ENCODE peak calls at places on chromosomes 3 and 15, in seven cellular contexts. G is breast epithelium, S is HCT116, P is transverse colon, V is endothelial cell of umbilical vein, R is SK-N-SH, C is GM12878. W is an unnamed sample.

GRCh38 chr3:71902258-71903128 is 117.5 kb upstream of the PROK2 start:
- DNase-seq in S (no peak), R (no peak), V (no peak), G (no peak), C (no peak), P (no peak), W (no peak)

GRCh38 chr3:172467170-172467824 is 19.0 kb upstream of the GHSR start:
- DNase-seq in S (peak; percentile 42), V (peak; percentile 91), R (no peak), G (no peak), C (no peak), P (no peak), W (no peak)

GRCh38 chr15:99443056-99443756 is 122.6 kb upstream of the MEF2A start:
- DNase-seq in C (no peak), V (no peak), R (peak; percentile 11), G (no peak), P (no peak), S (no peak), W (no peak)

GRCh38 chr3:58874795-58875194 is 175.0 kb downstream of the CFAP20DC start:
- DNase-seq in V (no peak), R (no peak), P (no peak), S (peak; percentile 64), G (no peak), C (peak; percentile 59), W (no peak)

GRCh38 chr3:141486735-141487418 is at the start of gene RASA2:
- DNase-seq in C (no peak), P (peak; percentile 68), V (peak; percentile 59), G (peak; percentile 64), R (peak; percentile 96), S (peak; percentile 66), W (peak; percentile 73)

GRCh38 chr3:130963444-130963843 is 63.2 kb downstream of the ASTE1 start:
- DNase-seq in C (no peak), S (no peak), P (no peak), V (no peak), R (no peak), G (no peak), W (no peak)

GRCh38 chr3:134609821-134610454 is 40.9 kb downstream of the KY start:
- DNase-seq in P (no peak), S (no peak), R (no peak), C (no peak), G (no peak), V (no peak), W (no peak)

GRCh38 chr15:96052572-96053038 is 277.9 kb upstream of the NR2F2 start:
- DNase-seq in P (no peak), G (no peak), C (no peak), S (no peak), R (no peak), V (no peak), W (no peak)

GRCh38 chr3:100429187-100429586 is 27.8 kb downstream of the LNP1 start:
- DNase-seq in G (no peak), R (no peak), S (no peak), V (no peak), C (no peak), P (no peak), W (no peak)

GRCh38 chr3:83076041-83076440 is 1314.6 kb upstream of the GBE1 start:
- DNase-seq in V (no peak), S (no peak), G (no peak), C (no peak), P (no peak), R (no peak), W (no peak)

GRCh38 chr15:81781316-81781868 is 264.4 kb downstream of the MEX3B start:
- DNase-seq in S (no peak), C (no peak), V (no peak), G (no peak), P (no peak), R (no peak), W (no peak)

GRCh38 chr3:125587039-125587664 is 8.1 kb downstream of the OSBPL11 start:
- DNase-seq in V (no peak), P (no peak), R (no peak), S (no peak), C (no peak), G (no peak), W (no peak)

GRCh38 chr3:101255441-101255840 is 64.9 kb downstream of the IMPG2 start:
- DNase-seq in G (no peak), S (no peak), C (no peak), P (no peak), V (no peak), R (no peak), W (no peak)

GRCh38 chr3:41267975-41268640 is 68.8 kb downstream of the CTNNB1 start:
- DNase-seq in P (no peak), C (no peak), G (no peak), V (peak; percentile 61), S (peak; percentile 86), R (no peak), W (no peak)
- TF ChIP-seq POLR2AphosphoS5 in P (no peak), C (no peak), G (no peak), V (no peak), S (peak; percentile 27), R (no peak), W (no peak)

GRCh38 chr15:27868828-27869404 is 230.2 kb downstream of the OCA2 start:
- DNase-seq in R (no peak), S (no peak), C (no peak), G (no peak), V (no peak), P (no peak), W (no peak)
- TF ChIP-seq POLR2AphosphoS5 in R (no peak), S (no peak), C (no peak), G (no peak), V (no peak), P (no peak), W (no peak)

GRCh38 chr3:23113455-23114171 is 89.5 kb upstream of the UBE2E2 start:
- DNase-seq in G (no peak), V (no peak), P (no peak), S (no peak), R (no peak), C (no peak), W (no peak)
- TF ChIP-seq POLR2AphosphoS5 in G (no peak), V (no peak), P (no peak), S (no peak), R (no peak), C (no peak), W (no peak)

DNA sequence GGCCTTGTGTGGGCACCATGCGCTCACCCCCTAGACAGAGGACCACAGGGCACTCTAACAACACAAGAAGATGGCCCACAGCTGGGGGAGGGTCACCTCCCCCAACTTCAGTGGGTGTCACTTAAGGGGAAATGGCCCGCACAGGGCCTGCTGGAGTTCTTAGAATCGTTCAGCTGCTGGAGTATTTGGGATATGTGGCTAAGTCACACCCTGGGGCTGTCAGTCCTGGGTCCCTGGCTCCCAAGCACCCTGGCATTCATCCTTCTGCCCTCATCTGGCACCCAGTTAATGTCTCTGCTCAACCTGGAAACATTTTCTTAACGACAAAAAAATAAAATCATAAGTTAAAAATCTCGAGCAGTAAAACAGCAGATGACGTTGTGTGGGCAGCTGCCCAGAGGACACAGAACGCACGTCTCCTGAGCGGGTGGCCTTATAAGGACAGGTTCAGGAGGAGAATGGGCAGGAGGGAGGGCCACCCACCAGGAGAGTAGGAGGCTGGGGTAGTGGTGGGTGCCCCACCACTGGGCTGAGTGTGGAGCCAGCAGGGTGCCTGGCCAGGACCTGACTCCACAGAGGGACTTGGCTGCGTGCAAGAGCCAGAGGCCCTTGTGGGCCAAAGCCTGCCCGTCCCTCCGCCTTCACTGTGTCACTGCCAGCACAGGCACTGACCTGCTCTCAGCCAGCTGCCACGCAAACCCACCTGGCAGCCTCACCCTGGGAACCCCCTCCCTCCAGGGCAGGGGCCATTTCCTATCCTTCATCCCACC is 11.5 kb downstream of the KBTBD13 start:
- DNase-seq in V (no peak), P (peak; percentile 73), R (no peak), G (no peak), S (no peak), C (no peak), W (no peak)
- TF ChIP-seq POLR2AphosphoS5 in V (no peak), P (peak; percentile 45), R (no peak), G (peak; percentile 46), S (no peak), C (no peak), W (no peak)

GRCh38 chr3:179071569-179072397 is at the start of gene ZMAT3:
- DNase-seq in G (peak; percentile 78), R (peak; percentile 96), P (peak; percentile 89), S (peak; percentile 34), C (no peak), V (peak; percentile 93), W (peak; percentile 61)
- TF ChIP-seq POLR2AphosphoS5 in G (no peak), R (peak; percentile 88), P (peak; percentile 62), S (peak; percentile 93), C (peak; percentile 90), V (peak; percentile 98), W (peak; percentile 80)

DNA sequence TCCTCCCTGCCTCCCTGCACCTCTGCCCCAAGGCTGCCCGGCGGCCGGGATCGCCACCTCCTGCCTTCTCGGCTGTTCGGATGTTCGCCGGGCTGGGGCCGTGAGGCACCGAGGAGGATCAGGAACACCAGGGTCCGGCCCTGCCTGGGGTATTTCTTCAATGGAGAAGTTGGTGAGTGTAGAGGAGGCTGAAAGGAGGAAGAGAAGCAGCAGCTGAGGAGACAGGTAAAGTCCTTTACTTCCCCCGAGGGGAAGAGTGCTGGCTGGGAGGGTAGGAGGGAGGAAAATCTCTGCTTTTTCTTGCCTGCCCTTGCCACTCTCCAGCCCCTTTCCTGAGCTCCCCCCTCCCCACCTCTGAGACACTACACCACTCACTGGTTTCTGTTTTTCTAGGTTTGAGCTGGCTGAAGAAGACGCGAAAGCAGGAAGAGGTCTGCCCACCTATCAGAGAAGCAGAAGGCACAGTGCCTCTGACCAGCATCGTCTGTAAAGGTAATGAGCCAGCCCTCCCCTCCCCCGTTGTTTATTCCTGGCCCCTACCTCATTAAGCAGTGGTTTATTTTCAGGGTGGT is 519 bp downstream of the ASB7 start:
- DNase-seq in S (no peak), P (peak; percentile 43), V (peak; percentile 38), C (peak; percentile 31), G (peak; percentile 56), R (peak; percentile 10), W (peak; percentile 26)
- TF ChIP-seq POLR2AphosphoS5 in S (peak; percentile 12), P (no peak), V (no peak), C (peak; percentile 64), G (no peak), R (no peak), W (peak; percentile 68)

GRCh38 chr3:11592460-11593298 is 51.0 kb downstream of the VGLL4 start:
- DNase-seq in S (no peak), V (peak; percentile 80), C (no peak), P (no peak), R (no peak), G (no peak), W (no peak)
- TF ChIP-seq POLR2AphosphoS5 in S (no peak), V (no peak), C (no peak), P (no peak), R (no peak), G (no peak), W (no peak)

GRCh38 chr3:197836244-197836643 is 45.2 kb downstream of the LRCH3 start:
- DNase-seq in P (no peak), G (no peak), V (no peak), C (no peak), S (no peak), R (no peak), W (no peak)
- TF ChIP-seq POLR2AphosphoS5 in P (no peak), G (no peak), V (no peak), C (no peak), S (no peak), R (no peak), W (no peak)

GRCh38 chr15:64877435-64877834 is 34.3 kb upstream of the ANKDD1A start:
- DNase-seq in P (peak; percentile 53), C (no peak), S (no peak), G (no peak), R (no peak), V (peak; percentile 53), W (no peak)
- TF ChIP-seq POLR2AphosphoS5 in P (no peak), C (no peak), S (no peak), G (no peak), R (no peak), V (no peak), W (no peak)

GRCh38 chr3:123642182-123642956 is 57.5 kb upstream of the HACD2 start:
- DNase-seq in G (no peak), R (peak; percentile 65), S (peak; percentile 93), C (peak; percentile 34), P (peak; percentile 84), V (peak; percentile 90), W (peak; percentile 60)
- TF ChIP-seq POLR2AphosphoS5 in G (no peak), R (peak; percentile 45), S (peak; percentile 43), C (no peak), P (peak; percentile 8), V (no peak), W (no peak)